ENCODE peak calls at places on chromosomes 1 and 21, in four cellular contexts. Y is spleen, R is transverse colon, W is gastrocnemius medialis. I is an unnamed sample.

GRCh38 chr1:63103682-63104081 is 218.7 kb upstream of the FOXD3 start:
- DNase-seq in Y (no peak), W (no peak), R (no peak), I (no peak)

GRCh38 chr21:14616303-14617039 is 70.4 kb upstream of the SAMSN1 start:
- DNase-seq in R (no peak), Y (no peak), W (no peak), I (no peak)

GRCh38 chr1:81489372-81489934 is 311.3 kb upstream of the ADGRL2 start:
- DNase-seq in Y (no peak), W (no peak), R (no peak), I (no peak)

GRCh38 chr1:115712911-115713609 is 55.5 kb downstream of the CASQ2 start:
- DNase-seq in W (no peak), Y (no peak), R (no peak), I (no peak)

GRCh38 chr1:193558491-193559028 is 372.1 kb upstream of the B3GALT2 start:
- DNase-seq in Y (no peak), W (peak; percentile 6), R (no peak), I (no peak)

GRCh38 chr1:16721871-16722641 is 18.3 kb upstream of the RNU1-4 start:
- DNase-seq in W (no peak), Y (no peak), R (peak; percentile 4), I (no peak)

GRCh38 chr1:98677288-98677687 is 15.8 kb downstream of the SNX7 start:
- DNase-seq in W (no peak), Y (no peak), R (no peak), I (no peak)

GRCh38 chr21:39681845-39682244 is 63.1 kb upstream of the IGSF5 start:
- DNase-seq in W (no peak), R (no peak), Y (no peak), I (no peak)

GRCh38 chr1:50707824-50708223 is 252.2 kb downstream of the FAF1 start:
- DNase-seq in Y (no peak), R (no peak), W (no peak), I (no peak)

GRCh38 chr1:201475121-201475520 is 6.1 kb upstream of the PHLDA3 start:
- DNase-seq in W (no peak), R (no peak), Y (no peak), I (no peak)

GRCh38 chr1:7783178-7783711 is 846 bp upstream of the PER3 start:
- DNase-seq in Y (peak; percentile 92), R (peak; percentile 72), W (peak; percentile 52), I (peak; percentile 73)

GRCh38 chr1:175887981-175888428 is 144.6 kb upstream of the TNR start:
- DNase-seq in W (no peak), Y (no peak), R (peak; percentile 57), I (peak; percentile 56)

GRCh38 chr1:39737546-39738169 is 1.0 kb upstream of the PPIE start:
- DNase-seq in W (no peak), R (no peak), Y (no peak), I (no peak)

GRCh38 chr1:89724369-89725015 is 91.6 kb downstream of the LRRC8C start:
- DNase-seq in Y (peak; percentile 72), W (no peak), R (peak; percentile 11), I (peak; percentile 46)

GRCh38 chr1:216670118-216670870 is 52.9 kb downstream of the ESRRG start:
- DNase-seq in Y (no peak), R (no peak), W (no peak), I (no peak)

GRCh38 chr1:31977361-31978131 is 36.1 kb upstream of the KHDRBS1 start:
- DNase-seq in Y (peak; percentile 38), R (no peak), W (no peak), I (no peak)

GRCh38 chr1:94989398-94989797 is 62.5 kb upstream of the CNN3 start:
- DNase-seq in Y (no peak), W (no peak), R (peak; percentile 44), I (no peak)

GRCh38 chr1:245060684-245061374 is 94.0 kb upstream of the KIF26B start:
- DNase-seq in R (peak; percentile 83), Y (no peak), W (no peak), I (no peak)

GRCh38 chr21:38506606-38507331 is 8.5 kb upstream of the ERG start:
- DNase-seq in Y (no peak), W (no peak), R (peak; percentile 61), I (no peak)
- H3K27ac ChIP-seq in Y (peak overlapping the region; percentile 23), W (no peak overlapping the region), R (no peak overlapping the region), I (no peak overlapping the region)

GRCh38 chr1:18899363-18900049 is 2.8 kb downstream of the ALDH4A1 start:
- DNase-seq in R (no peak), W (no peak), Y (no peak), I (no peak)
- TF ChIP-seq POLR2A in R (no peak), W (no peak), Y (no peak), I (no peak)

GRCh38 chr1:56754713-56755505 is 64.3 kb downstream of the FYB2 start:
- DNase-seq in Y (no peak), R (no peak), W (no peak), I (no peak)

GRCh38 chr1:56755911-56756310 is 63.3 kb downstream of the FYB2 start:
- DNase-seq in R (no peak), W (no peak), Y (no peak), I (no peak)

DNA sequence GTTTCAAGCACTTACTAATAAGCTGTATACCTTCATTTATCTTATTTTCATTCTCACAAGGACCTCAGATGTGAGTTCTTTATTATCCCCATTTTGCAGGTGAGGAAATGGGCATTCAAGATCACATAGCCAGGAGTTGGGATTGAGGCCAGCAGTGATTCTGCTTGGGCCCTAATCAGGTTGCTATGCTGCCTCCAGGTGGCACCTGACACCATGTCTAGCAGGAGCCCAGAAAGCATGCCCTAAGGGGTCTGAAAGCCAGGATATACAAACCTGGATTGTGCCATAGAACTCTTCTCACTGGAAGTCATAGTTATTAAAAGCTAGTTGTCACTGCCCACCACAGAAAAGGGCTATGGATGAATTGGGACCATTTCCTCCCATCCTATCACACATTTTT is 61.1 kb downstream of the FYB2 start:
- DNase-seq in R (peak; percentile 27), W (peak; percentile 7), Y (no peak), I (peak; percentile 19)
- TF ChIP-seq CTCF in R (no peak), W (peak; percentile 32), Y (no peak), I (peak; percentile 37)

DNA sequence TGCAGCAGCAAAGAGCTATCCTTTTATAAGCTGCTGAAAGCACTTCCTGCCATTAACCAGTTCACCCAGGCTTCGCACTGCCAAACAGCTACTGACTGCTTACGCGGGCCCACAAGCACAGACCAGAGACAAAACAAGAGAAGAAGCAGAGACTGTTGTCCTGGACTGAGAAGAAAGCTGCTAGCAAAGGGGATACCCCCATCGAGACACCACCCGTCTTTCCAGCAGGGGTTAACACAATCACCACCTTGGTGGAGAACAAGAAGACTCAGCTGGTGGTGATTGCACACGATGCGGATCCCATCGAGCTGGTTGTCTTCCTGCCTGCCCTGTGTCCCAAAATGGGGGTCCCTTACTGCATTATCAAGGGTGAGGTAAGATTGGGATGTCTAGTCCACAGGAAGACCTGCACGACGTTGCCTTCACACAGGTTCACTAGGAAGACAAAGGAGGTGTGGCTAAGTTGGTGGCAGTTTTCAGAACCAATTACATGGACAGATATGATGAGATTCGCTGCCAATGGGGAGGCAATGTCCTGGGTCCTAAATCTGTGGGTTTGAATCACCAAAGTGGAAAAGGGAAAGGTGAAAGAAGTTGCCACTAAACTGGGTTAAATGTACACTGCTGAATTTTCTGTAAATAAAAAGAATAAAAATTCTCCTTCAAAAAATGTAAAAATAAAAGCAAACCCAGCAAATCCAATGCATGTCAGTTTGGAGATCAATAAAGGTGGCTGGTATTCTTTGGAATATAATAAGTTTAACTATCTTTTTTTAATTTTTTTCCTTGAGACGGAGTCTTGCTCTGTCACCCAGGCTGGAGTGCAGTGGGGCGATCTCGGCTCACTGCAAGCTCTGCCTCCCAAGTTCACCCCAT is 1.2 kb downstream of the FMO5 start:
- DNase-seq in W (no peak), R (no peak), Y (no peak), I (no peak)
- H3K27ac ChIP-seq in W (no peak overlapping the region), R (peak overlapping the region; percentile 90), Y (no peak overlapping the region), I (no peak overlapping the region)

DNA sequence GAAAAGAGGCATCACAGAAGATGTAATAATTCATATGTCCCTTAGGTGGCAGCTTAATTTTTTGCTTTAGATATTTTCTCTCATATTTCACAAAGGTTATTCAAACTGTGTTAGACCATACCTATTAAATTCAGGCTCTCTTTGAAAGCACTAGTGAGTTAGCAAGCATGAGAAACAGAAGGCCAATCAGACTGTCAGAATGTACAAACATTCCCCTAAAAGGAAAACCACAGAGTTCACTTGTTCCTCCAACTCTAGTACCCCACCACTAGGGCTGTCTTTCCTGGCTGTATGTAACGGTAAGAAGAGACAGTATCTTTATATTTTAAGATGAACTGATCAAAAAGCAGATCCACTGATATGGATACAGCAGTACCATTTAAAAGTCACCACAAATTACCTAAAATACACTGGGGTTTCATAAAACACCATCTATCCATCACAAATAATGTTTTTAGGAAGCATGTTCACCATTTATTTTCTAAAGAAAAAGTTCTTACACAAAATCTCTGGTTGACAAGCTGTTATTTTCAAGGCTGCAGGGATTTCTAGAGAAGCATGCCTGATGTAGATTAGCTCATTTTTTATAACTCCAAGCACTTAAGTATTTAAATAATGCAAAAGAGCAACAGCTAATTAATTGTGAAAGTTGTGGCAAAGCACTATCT is 1.8 kb downstream of the ARPC5 start:
- DNase-seq in R (no peak), W (no peak), Y (no peak), I (no peak)
- TF ChIP-seq POLR2A in R (peak; percentile 33), W (peak; percentile 33), Y (no peak), I (peak; percentile 23)